ENCODE peak calls at places on chromosome 14, in four cellular contexts. One of them, this sample, is unnamed. For H3K36me3, the result is how much of the 10 kb centered on the place peaks cover.

GRCh38 chr14:65356327-65356836 is 56.1 kb upstream of the FUT8 start:
- DNase-seq in colonic mucosa: no peak
- DNase-seq in thyroid gland: no peak
- DNase-seq in K562: peak
- DNase-seq in this sample: no peak

GRCh38 chr14:71290960-71291466 is 383.8 kb downstream of the PCNX1 start:
- DNase-seq in colonic mucosa: peak
- DNase-seq in thyroid gland: peak
- DNase-seq in K562: no peak
- DNase-seq in this sample: no peak

GRCh38 chr14:89588016-89588415 is 171.0 kb upstream of the FOXN3 start:
- DNase-seq in K562: no peak
- DNase-seq in colonic mucosa: no peak
- DNase-seq in thyroid gland: no peak
- DNase-seq in this sample: no peak

GRCh38 chr14:72961579-72962335 is 35.5 kb downstream of the DCAF4 start:
- DNase-seq in K562: no peak
- DNase-seq in thyroid gland: no peak
- DNase-seq in colonic mucosa: no peak
- DNase-seq in this sample: no peak

GRCh38 chr14:54174437-54174836 is 217.8 kb upstream of the BMP4 start:
- DNase-seq in K562: no peak
- DNase-seq in thyroid gland: no peak
- DNase-seq in colonic mucosa: no peak
- DNase-seq in this sample: no peak

GRCh38 chr14:50345891-50346422 is 33.8 kb downstream of the DMAC2L start:
- DNase-seq in colonic mucosa: no peak
- DNase-seq in K562: no peak
- DNase-seq in thyroid gland: no peak
- DNase-seq in this sample: no peak

GRCh38 chr14:47675489-47676300 is at the start of gene MDGA2:
- DNase-seq in K562: no peak
- DNase-seq in colonic mucosa: no peak
- DNase-seq in thyroid gland: no peak
- DNase-seq in this sample: peak

GRCh38 chr14:75292016-75292646 is 13.5 kb downstream of the FOS start:
- DNase-seq in colonic mucosa: no peak
- DNase-seq in thyroid gland: no peak
- DNase-seq in K562: no peak
- DNase-seq in this sample: no peak

GRCh38 chr14:34604990-34605389 is 25.0 kb downstream of the SNX6 start:
- DNase-seq in thyroid gland: no peak
- DNase-seq in colonic mucosa: no peak
- DNase-seq in K562: no peak
- DNase-seq in this sample: no peak

GRCh38 chr14:59454131-59454530 is 11.0 kb downstream of the GPR135 start:
- DNase-seq in thyroid gland: no peak
- DNase-seq in colonic mucosa: no peak
- DNase-seq in K562: no peak
- DNase-seq in this sample: no peak

GRCh38 chr14:104240426-104241157 is 102.2 kb downstream of the KIF26A start:
- DNase-seq in thyroid gland: no peak
- DNase-seq in colonic mucosa: peak
- DNase-seq in K562: no peak
- DNase-seq in this sample: peak

DNA sequence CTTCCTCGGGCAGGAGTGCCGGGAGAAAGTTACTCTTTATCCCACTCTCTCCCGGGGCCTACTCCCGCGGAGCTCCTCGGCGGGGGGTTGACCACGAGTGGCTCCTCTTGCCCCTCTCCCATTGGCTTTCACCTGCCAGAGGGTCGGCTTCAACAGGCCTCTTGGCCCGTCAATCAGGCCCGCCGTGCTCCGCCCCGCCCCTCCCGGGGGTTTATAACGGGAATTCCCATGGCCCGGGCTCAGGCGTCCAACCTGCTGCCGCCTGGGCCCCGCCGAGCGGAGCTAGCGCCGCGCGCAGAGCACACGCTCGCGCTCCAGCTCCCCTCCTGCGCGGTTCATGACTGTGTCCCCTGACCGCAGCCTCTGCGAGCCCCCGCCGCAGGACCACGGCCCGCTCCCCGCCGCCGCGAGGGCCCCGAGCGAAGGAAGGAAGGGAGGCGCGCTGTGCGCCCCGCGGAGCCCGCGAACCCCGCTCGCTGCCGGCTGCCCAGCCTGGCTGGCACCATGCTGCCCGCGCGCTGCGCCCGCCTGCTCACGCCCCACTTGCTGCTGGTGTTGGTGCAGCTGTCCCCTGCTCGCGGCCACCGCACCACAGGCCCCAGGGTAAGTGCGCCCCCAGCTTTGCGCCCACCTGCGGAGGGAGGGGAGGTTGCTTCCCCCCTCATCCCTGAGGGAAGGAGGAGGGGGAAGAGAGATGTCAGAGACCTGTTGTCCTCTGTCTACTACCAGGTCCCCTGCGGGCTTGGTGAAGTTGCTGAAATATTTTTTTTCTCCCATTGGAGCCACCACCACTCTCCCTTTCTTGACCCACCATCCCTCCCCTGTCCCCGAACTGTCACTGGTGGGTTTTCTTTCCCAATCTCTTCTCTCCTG is at the start of gene SMOC1:
- DNase-seq in K562: peak
- DNase-seq in colonic mucosa: peak
- DNase-seq in thyroid gland: peak
- DNase-seq in this sample: peak
- H3K4me3 ChIP-seq in K562: no peak
- H3K4me3 ChIP-seq in colonic mucosa: peak
- H3K4me3 ChIP-seq in thyroid gland: no peak
- H3K4me3 ChIP-seq in this sample: no peak

GRCh38 chr14:42947991-42948390 is 1341.3 kb downstream of the LRFN5 start:
- DNase-seq in K562: no peak
- DNase-seq in colonic mucosa: no peak
- DNase-seq in thyroid gland: no peak
- DNase-seq in this sample: no peak

DNA sequence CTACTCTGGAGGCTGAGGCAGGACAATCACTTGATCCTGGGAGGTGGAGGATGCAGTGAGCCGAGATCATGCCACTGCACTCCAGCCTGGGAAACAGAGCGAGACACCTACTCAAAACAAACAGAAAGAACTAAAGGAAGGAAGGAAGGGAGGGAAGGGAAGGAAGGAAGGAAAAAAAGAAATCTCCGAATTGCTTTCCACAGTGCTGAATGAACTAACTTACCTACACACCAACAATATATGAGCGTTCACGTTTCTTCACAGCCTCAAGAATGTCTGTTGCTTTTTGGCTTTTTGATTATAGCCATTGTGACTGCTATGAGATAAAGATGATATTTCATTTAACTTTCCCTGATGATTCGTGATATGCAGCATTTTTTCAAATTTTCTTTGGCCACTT is 1343.7 kb downstream of the LRFN5 start:
- DNase-seq in colonic mucosa: no peak
- DNase-seq in K562: no peak
- DNase-seq in thyroid gland: no peak
- DNase-seq in this sample: no peak
- TF ChIP-seq CTCF in colonic mucosa: no peak
- TF ChIP-seq CTCF in K562: no peak
- TF ChIP-seq CTCF in thyroid gland: no peak
- TF ChIP-seq CTCF in this sample: no peak

GRCh38 chr14:39175445-39176262 is 600 bp downstream of the PNN start:
- DNase-seq in K562: no peak
- DNase-seq in colonic mucosa: peak
- DNase-seq in thyroid gland: no peak
- DNase-seq in this sample: peak
- H3K36me3 ChIP-seq in K562: under half
- H3K36me3 ChIP-seq in colonic mucosa: under half
- H3K36me3 ChIP-seq in thyroid gland: under half
- H3K36me3 ChIP-seq in this sample: under half

GRCh38 chr14:105351920-105352871 is 37.6 kb downstream of the PACS2 start:
- DNase-seq in thyroid gland: peak
- DNase-seq in colonic mucosa: peak
- DNase-seq in K562: peak
- DNase-seq in this sample: peak
- H3K4me3 ChIP-seq in thyroid gland: no peak
- H3K4me3 ChIP-seq in colonic mucosa: no peak
- H3K4me3 ChIP-seq in K562: no peak
- H3K4me3 ChIP-seq in this sample: no peak

GRCh38 chr14:96852823-96853422 is 55.7 kb downstream of the VRK1 start:
- DNase-seq in K562: peak
- DNase-seq in thyroid gland: no peak
- DNase-seq in colonic mucosa: no peak
- DNase-seq in this sample: no peak
- TF ChIP-seq CTCF in K562: peak
- TF ChIP-seq CTCF in thyroid gland: peak
- TF ChIP-seq CTCF in colonic mucosa: peak
- TF ChIP-seq CTCF in this sample: peak

GRCh38 chr14:93246534-93246933 is 39.5 kb downstream of the UBR7 start:
- DNase-seq in K562: no peak
- DNase-seq in thyroid gland: no peak
- DNase-seq in colonic mucosa: no peak
- DNase-seq in this sample: no peak
- H3K36me3 ChIP-seq in K562: under half
- H3K36me3 ChIP-seq in thyroid gland: half or more
- H3K36me3 ChIP-seq in colonic mucosa: under half
- H3K36me3 ChIP-seq in this sample: under half

DNA sequence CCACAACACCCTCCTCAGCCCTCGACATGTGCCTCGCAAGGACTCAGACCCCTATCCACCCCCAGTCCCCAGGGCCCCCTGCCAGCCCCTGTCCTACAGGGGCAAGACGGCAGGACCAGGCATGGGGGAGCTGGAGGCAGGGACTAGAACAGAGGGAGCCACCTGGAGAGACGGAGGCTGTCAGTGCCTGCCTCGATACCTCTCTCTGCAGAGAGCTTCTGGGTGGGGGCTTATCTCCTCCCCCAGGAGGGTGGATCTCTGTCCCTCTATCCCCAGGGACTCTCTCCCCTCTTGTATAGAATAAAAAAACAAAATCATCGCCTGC is 2.0 kb upstream of the CPNE6 start:
- DNase-seq in thyroid gland: no peak
- DNase-seq in colonic mucosa: no peak
- DNase-seq in K562: no peak
- DNase-seq in this sample: no peak
- H3K4me3 ChIP-seq in thyroid gland: no peak
- H3K4me3 ChIP-seq in colonic mucosa: no peak
- H3K4me3 ChIP-seq in K562: no peak
- H3K4me3 ChIP-seq in this sample: no peak

DNA sequence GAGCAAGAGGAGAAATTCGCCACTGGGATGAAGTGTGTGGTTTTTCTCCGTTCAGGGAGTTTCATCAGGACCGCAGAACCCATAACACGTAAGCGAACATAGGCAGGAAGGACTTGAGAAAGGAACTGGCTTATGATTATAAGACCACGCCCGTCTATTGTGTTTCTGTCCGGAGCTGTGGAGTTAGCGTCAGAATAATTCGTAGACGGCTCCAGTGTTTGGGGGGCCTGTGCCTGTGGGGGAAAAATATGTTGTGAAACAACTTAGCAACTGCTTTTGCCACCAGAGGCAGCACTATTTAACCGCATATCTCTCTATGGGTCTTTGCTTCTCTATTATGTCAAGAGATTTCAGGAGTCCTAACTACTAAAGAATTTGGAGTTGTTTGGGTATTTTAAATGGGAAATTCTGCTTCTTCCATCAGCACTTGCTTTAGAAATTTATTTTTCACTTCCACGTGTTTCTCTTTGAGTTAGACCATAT is 506 bp upstream of the CLEC14A start:
- DNase-seq in colonic mucosa: no peak
- DNase-seq in K562: no peak
- DNase-seq in thyroid gland: no peak
- DNase-seq in this sample: no peak
- TF ChIP-seq CTCF in colonic mucosa: no peak
- TF ChIP-seq CTCF in K562: no peak
- TF ChIP-seq CTCF in thyroid gland: no peak
- TF ChIP-seq CTCF in this sample: no peak